ENCODE peak calls at places on chromosomes 6 and 20, in ten cellular contexts. U, V, M, H, K, A, F, C, W and S are unnamed samples. For H3K4me1, the result is how much of the 10 kb centered on the place peaks cover.

GRCh38 chr6:33195304-33196022 is 3.2 kb upstream of the COL11A2 start:
- DNase-seq in K (no peak), M (no peak), C (no peak), A (no peak), U (no peak), H (no peak), W (no peak), F (peak), V (no peak), S (no peak)

GRCh38 chr6:158290659-158291058 is 21.6 kb upstream of the TULP4 start:
- DNase-seq in U (no peak), K (no peak), C (no peak), W (no peak), A (no peak), H (no peak), F (no peak), V (no peak), M (no peak), S (no peak)

GRCh38 chr6:45946887-45947286 is 68.8 kb downstream of the CLIC5 start:
- DNase-seq in U (no peak), F (no peak), W (no peak), V (no peak), K (no peak), H (peak), A (no peak), M (no peak), C (no peak), S (no peak)

GRCh38 chr20:22312744-22313346 is 271.5 kb downstream of the FOXA2 start:
- DNase-seq in F (no peak), K (no peak), V (no peak), M (peak), U (no peak), A (no peak), W (no peak), C (peak), H (peak), S (no peak)

GRCh38 chr6:43985329-43985728 is 141.9 kb downstream of the MRPL14 start:
- DNase-seq in M (no peak), K (no peak), A (peak), V (no peak), W (no peak), C (peak), F (no peak), H (no peak), U (no peak), S (no peak)

GRCh38 chr6:22141271-22141745 is 155.5 kb downstream of the PRL start:
- DNase-seq in A (no peak), V (no peak), C (no peak), M (no peak), H (peak), U (no peak), K (peak), W (no peak), F (no peak), S (no peak)

GRCh38 chr6:27141013-27141412 is 106.5 kb upstream of the PRSS16 start:
- DNase-seq in K (no peak), C (no peak), V (no peak), M (no peak), H (no peak), U (no peak), A (no peak), W (no peak), F (no peak), S (no peak)

GRCh38 chr6:57265755-57266221 is 43.7 kb upstream of the RAB23 start:
- DNase-seq in H (peak), W (no peak), C (no peak), K (no peak), F (no peak), M (no peak), V (no peak), A (no peak), U (no peak), S (no peak)

GRCh38 chr6:24584390-24584735 is 61.6 kb downstream of the KIAA0319 start:
- DNase-seq in C (no peak), H (no peak), U (no peak), F (no peak), A (no peak), W (no peak), M (no peak), K (no peak), V (no peak), S (no peak)

GRCh38 chr6:14272111-14273085 is 154.8 kb downstream of the CD83 start:
- DNase-seq in A (no peak), W (no peak), H (peak), F (no peak), C (no peak), V (no peak), M (no peak), K (no peak), U (no peak), S (no peak)

GRCh38 chr6:124961784-124962611 is at the start of gene RNF217:
- DNase-seq in K (peak), M (peak), H (peak), U (peak), C (peak), A (peak), F (peak), W (no peak), V (no peak), S (peak)

GRCh38 chr6:493840-494239 is 102.3 kb downstream of the IRF4 start:
- DNase-seq in F (no peak), W (no peak), A (no peak), K (no peak), H (no peak), M (no peak), U (no peak), V (no peak), C (no peak), S (no peak)
- H3K4me1 ChIP-seq in F (under half), W (under half), A (under half), K (under half), H (under half), M (under half), U (under half), V (under half), C (under half), S (under half)

GRCh38 chr6:155122199-155122950 is 127.3 kb downstream of the TIAM2 start:
- DNase-seq in A (no peak), C (no peak), U (no peak), W (no peak), M (no peak), F (no peak), V (no peak), H (no peak), K (no peak), S (no peak)
- H3K4me3 ChIP-seq in A (no peak), C (no peak), U (no peak), W (no peak), M (no peak), F (no peak), V (no peak), H (no peak), K (no peak), S (no peak)

DNA sequence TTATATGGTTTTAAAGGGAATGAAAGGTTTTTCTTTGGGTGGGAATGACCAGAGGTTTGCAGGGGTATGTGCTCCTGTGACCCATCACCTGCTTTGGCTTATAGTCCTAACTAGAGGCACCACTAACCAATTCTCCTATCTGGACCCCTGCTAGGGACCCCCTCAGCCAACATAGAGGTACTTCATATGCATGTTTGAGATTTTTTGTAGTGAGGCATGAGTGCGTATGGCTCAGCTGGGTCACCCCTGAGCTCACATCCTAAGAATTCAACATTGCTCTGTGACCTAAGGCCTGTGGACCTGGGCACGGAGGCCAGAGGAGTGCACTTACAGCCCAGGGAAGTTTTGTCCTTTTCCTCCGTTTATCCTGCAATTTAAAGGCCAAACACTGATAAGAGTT is 68.4 kb upstream of the EEF1E1 start:
- DNase-seq in F (no peak), M (no peak), W (no peak), C (no peak), K (no peak), U (no peak), V (no peak), A (no peak), H (no peak), S (no peak)
- TF ChIP-seq POLR2A in F (no peak), M (no peak), W (no peak), C (no peak), K (no peak), U (no peak), V (no peak), A (no peak), H (no peak), S (no peak)

GRCh38 chr20:60304026-60304590 is 345.9 kb downstream of the CDH26 start:
- DNase-seq in W (no peak), C (no peak), A (no peak), U (no peak), M (no peak), K (no peak), V (no peak), F (no peak), H (no peak), S (no peak)

GRCh38 chr20:60302875-60303274 is 344.7 kb downstream of the CDH26 start:
- DNase-seq in A (no peak), U (no peak), W (no peak), H (no peak), F (no peak), V (no peak), C (no peak), M (no peak), K (no peak), S (no peak)

GRCh38 chr20:60304931-60305330 is 346.7 kb downstream of the CDH26 start:
- DNase-seq in V (no peak), U (no peak), A (no peak), W (no peak), M (no peak), H (no peak), C (no peak), F (no peak), K (no peak), S (no peak)

GRCh38 chr20:60306516-60306915 is 348.3 kb downstream of the CDH26 start:
- DNase-seq in H (no peak), C (no peak), W (no peak), F (no peak), K (no peak), M (no peak), A (no peak), V (no peak), U (no peak), S (no peak)

GRCh38 chr20:60306105-60306504 is 347.9 kb downstream of the CDH26 start:
- DNase-seq in K (no peak), F (no peak), W (no peak), V (no peak), H (no peak), C (no peak), A (no peak), M (no peak), U (no peak), S (no peak)
- H3K4me1 ChIP-seq in K (under half), F (under half), W (under half), V (under half), H (under half), C (under half), A (under half), M (under half), U (under half), S (under half)

GRCh38 chr6:122401104-122401503 is 1.7 kb downstream of the HSF2 start:
- DNase-seq in F (no peak), A (no peak), C (no peak), H (no peak), W (no peak), M (no peak), U (no peak), V (no peak), K (no peak), S (no peak)

GRCh38 chr6:122399348-122400120 is at the start of gene HSF2:
- DNase-seq in U (peak), H (peak), A (peak), K (peak), F (peak), W (peak), C (peak), M (peak), V (peak), S (peak)

GRCh38 chr6:122399055-122399347 is 451 bp upstream of the HSF2 start:
- DNase-seq in W (no peak), V (no peak), C (no peak), H (no peak), F (no peak), M (no peak), K (no peak), A (no peak), U (no peak), S (no peak)

GRCh38 chr6:122400121-122400450 is 634 bp downstream of the HSF2 start:
- DNase-seq in M (peak), V (no peak), F (no peak), W (no peak), U (no peak), A (no peak), H (no peak), C (no peak), K (no peak), S (no peak)

GRCh38 chr6:122400467-122401089 is 1.1 kb downstream of the HSF2 start:
- DNase-seq in V (no peak), H (no peak), M (no peak), W (no peak), A (no peak), K (no peak), U (no peak), C (no peak), F (no peak), S (no peak)
- H3K4me3 ChIP-seq in V (peak), H (peak), M (peak), W (peak), A (peak), K (peak), U (peak), C (no peak), F (peak), S (peak)

DNA sequence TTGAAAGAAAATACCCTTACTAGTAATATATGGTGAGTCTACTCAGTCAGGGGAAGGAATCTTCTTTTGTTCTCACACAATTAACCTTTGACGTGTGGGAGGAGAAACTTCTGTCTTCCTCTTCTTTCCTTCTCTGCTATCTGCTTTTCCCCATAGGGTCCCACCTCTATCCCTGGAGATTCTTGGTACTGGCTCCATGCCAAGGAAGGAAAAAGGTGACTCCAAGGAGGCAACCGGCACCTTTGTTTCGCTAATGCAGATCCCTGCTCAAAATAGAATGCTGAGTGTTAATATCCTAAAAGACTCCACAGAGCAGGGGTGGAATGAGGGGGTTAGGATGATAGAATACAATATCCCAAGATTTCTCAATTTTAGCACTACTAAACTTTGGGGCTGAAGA is 116.7 kb downstream of the CD164 start:
- DNase-seq in W (no peak), C (no peak), U (no peak), V (no peak), M (no peak), A (no peak), F (no peak), H (no peak), K (no peak), S (no peak)
- TF ChIP-seq POLR2A in W (no peak), C (no peak), U (no peak), V (no peak), M (no peak), A (no peak), F (no peak), H (no peak), K (no peak), S (no peak)

GRCh38 chr6:37207903-37208456 is 38.0 kb downstream of the PIM1 start:
- DNase-seq in V (peak), M (peak), A (peak), H (peak), F (peak), K (peak), C (peak), W (peak), U (peak), S (peak)
- H3K4me1 ChIP-seq in V (under half), M (under half), A (under half), H (under half), F (under half), K (under half), C (under half), W (under half), U (under half), S (under half)

GRCh38 chr6:89100114-89100513 is 17.8 kb downstream of the SRSF12 start:
- DNase-seq in M (no peak), A (no peak), W (no peak), U (no peak), C (no peak), H (no peak), F (no peak), K (no peak), V (no peak), S (no peak)

GRCh38 chr6:89098461-89098860 is 17.9 kb downstream of the PNRC1 start:
- DNase-seq in A (no peak), F (no peak), M (no peak), W (no peak), V (no peak), C (no peak), U (no peak), K (no peak), H (no peak), S (no peak)
- H3K4me3 ChIP-seq in A (no peak), F (no peak), M (no peak), W (no peak), V (no peak), C (no peak), U (no peak), K (no peak), H (no peak), S (no peak)

GRCh38 chr20:44183282-44183681 is 3.7 kb downstream of the JPH2 start:
- DNase-seq in M (no peak), U (no peak), C (no peak), H (no peak), K (no peak), A (peak), V (no peak), F (no peak), W (no peak), S (no peak)

GRCh38 chr20:44181611-44182010 is 5.4 kb downstream of the JPH2 start:
- DNase-seq in M (no peak), V (no peak), C (no peak), K (peak), W (no peak), U (no peak), H (no peak), A (no peak), F (no peak), S (peak)

GRCh38 chr20:44182863-44183262 is 4.1 kb downstream of the JPH2 start:
- DNase-seq in H (no peak), W (no peak), M (no peak), V (no peak), A (no peak), K (no peak), U (no peak), C (no peak), F (no peak), S (no peak)

GRCh38 chr20:44182135-44182765 is 4.7 kb downstream of the JPH2 start:
- DNase-seq in M (no peak), H (no peak), C (no peak), F (no peak), W (no peak), K (no peak), A (no peak), U (no peak), V (no peak), S (no peak)

DNA sequence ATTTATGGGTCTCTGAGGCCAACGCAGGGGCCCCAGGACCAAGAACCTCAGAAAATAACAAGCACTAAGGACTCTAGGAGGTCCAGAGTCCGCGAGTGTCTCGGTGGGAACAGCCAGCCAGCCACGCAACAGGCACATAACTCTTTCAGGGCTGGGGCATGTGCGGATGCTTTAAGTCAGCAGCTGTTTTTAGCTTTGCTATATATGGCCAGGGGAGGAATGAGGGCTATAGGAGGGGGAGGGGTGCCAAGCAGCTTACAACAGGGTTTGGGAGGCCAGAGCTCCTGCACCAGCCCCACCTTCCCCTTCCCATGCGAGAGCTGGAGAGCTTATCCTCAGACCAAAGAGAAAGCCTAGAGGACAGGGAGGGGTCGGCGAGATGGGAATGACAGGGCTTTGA is 6.2 kb downstream of the JPH2 start:
- DNase-seq in K (peak), H (peak), M (no peak), W (no peak), U (no peak), V (no peak), F (no peak), A (peak), C (no peak), S (peak)
- TF ChIP-seq POLR2A in K (no peak), H (no peak), M (no peak), W (no peak), U (no peak), V (no peak), F (no peak), A (no peak), C (no peak), S (peak)